ENCODE peak calls at places on chromosome 14, in seven cellular contexts. W is uterus, X is IMR-90, V is esophagus muscularis mucosa, Y is hepatocyte, H is nephron progenitor cell, O is transverse colon. A is an unnamed sample.

GRCh38 chr14:55572578-55572977 is 7.4 kb upstream of the KTN1 start:
- DNase-seq in W (no peak), X (no peak), V (no peak), Y (no peak), H (no peak), O (no peak), A (no peak)

GRCh38 chr14:64467131-64467530 is 1.8 kb downstream of the AKAP5 start:
- DNase-seq in W (no peak), X (no peak), V (no peak), Y (no peak), H (no peak), O (no peak), A (no peak)

GRCh38 chr14:64772394-64772950 is 68.2 kb downstream of the PLEKHG3 start:
- DNase-seq in W (no peak), X (no peak), V (no peak), Y (no peak), H (no peak), O (no peak), A (no peak)

GRCh38 chr14:55297611-55298323 is 26.5 kb downstream of the FBXO34 start:
- DNase-seq in W (no peak), X (no peak), V (no peak), Y (peak), H (no peak), O (peak), A (no peak)

GRCh38 chr14:106318700-106319099 is 792.3 kb downstream of the TMEM121 start:
- DNase-seq in W (no peak), X (no peak), V (no peak), Y (no peak), H (no peak), O (no peak), A (no peak)

GRCh38 chr14:77653473-77653872 is 37.0 kb upstream of the SPTLC2 start:
- DNase-seq in W (no peak), X (no peak), V (no peak), Y (no peak), H (no peak), O (no peak), A (no peak)

GRCh38 chr14:102138935-102139247 is 806 bp upstream of the WDR20 start:
- DNase-seq in W (no peak), X (no peak), V (no peak), Y (no peak), H (no peak), O (no peak), A (no peak)

GRCh38 chr14:60573943-60574496 is 65.1 kb downstream of the SIX6 start:
- DNase-seq in W (no peak), X (no peak), V (no peak), Y (no peak), H (no peak), O (no peak), A (no peak)

GRCh38 chr14:30569216-30569902 is 10.4 kb downstream of the G2E3 start:
- DNase-seq in W (no peak), X (no peak), V (no peak), Y (no peak), H (no peak), O (no peak), A (no peak)

GRCh38 chr14:90503582-90503981 is 106.8 kb downstream of the CALM1 start:
- DNase-seq in W (no peak), X (no peak), V (no peak), Y (no peak), H (no peak), O (peak), A (no peak)

GRCh38 chr14:28707814-28708213 is 58.8 kb upstream of the FOXG1 start:
- DNase-seq in W (no peak), X (no peak), V (no peak), Y (no peak), H (no peak), O (no peak), A (no peak)

GRCh38 chr14:73026243-73026844 is 562 bp downstream of the ZFYVE1 start:
- DNase-seq in W (no peak), X (no peak), V (no peak), Y (no peak), H (no peak), O (no peak), A (no peak)

GRCh38 chr14:67574156-67574555 is 25.9 kb downstream of the PIGH start:
- DNase-seq in W (no peak), X (no peak), V (no peak), Y (no peak), H (no peak), O (no peak), A (no peak)

GRCh38 chr14:80956105-80956504 is 684 bp downstream of the TSHR start:
- DNase-seq in W (no peak), X (no peak), V (no peak), Y (no peak), H (no peak), O (no peak), A (no peak)

GRCh38 chr14:83520837-83521236 is 1987.2 kb upstream of the SEL1L start:
- DNase-seq in W (no peak), X (peak), V (no peak), Y (no peak), H (no peak), O (no peak), A (peak)

GRCh38 chr14:70831382-70831781 is 22.1 kb upstream of the MAP3K9 start:
- DNase-seq in W (no peak), X (no peak), V (no peak), Y (no peak), H (no peak), O (no peak), A (no peak)

GRCh38 chr14:70828188-70828587 is 18.9 kb upstream of the MAP3K9 start:
- DNase-seq in W (no peak), X (no peak), V (no peak), Y (no peak), H (no peak), O (no peak), A (no peak)

GRCh38 chr14:70822706-70823185 is 13.4 kb upstream of the MAP3K9 start:
- DNase-seq in W (no peak), X (peak), V (no peak), Y (peak), H (peak), O (peak), A (no peak)

GRCh38 chr14:70823281-70823680 is 14.0 kb upstream of the MAP3K9 start:
- DNase-seq in W (no peak), X (no peak), V (no peak), Y (no peak), H (no peak), O (no peak), A (no peak)

DNA sequence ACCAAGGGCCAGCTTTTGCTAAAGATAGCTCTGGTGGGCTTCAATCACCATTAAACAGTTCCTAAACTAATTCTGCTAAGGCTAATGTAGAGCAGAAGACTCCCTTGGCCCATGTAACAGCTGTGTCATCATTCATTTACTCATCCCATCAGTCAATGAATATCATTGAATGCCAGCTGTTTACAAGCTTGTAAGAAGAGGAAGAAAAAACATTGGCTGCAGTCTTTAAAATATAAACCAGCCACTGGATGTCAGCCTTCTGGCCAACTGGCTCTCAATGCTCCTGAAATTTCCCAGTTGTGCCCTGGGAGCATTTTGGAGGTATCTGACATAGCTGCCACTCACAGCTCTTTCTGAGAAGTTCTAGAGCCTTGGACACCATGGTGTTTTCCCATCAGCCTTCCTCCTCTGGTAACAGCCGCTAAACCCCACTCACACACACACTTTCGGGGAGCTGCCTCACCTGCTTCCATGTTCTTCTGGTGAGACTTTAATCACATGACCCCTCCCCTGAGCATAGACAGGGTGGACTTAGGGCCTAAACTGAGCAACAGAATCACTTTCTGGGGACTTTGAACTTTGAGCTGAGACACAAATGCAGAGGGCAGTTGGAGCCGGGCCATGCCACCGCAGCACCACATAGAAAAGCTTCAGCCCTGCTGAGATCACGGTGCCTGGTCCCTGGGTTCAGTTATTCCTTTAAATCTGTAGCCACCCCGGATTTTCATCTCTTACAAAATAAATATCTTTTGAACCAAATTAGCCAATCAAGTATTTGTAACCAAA is 18.2 kb upstream of the MAP3K9 start:
- DNase-seq in W (no peak), X (no peak), V (no peak), Y (peak), H (no peak), O (peak), A (peak)
- TF ChIP-seq CTCF in W (no peak), X (peak), V (no peak), Y (no peak), H (no peak), O (no peak), A (peak)

GRCh38 chr14:74491952-74492351 is 1.2 kb downstream of the NPC2 start:
- DNase-seq in W (no peak), X (peak), V (no peak), Y (peak), H (no peak), O (no peak), A (peak)
- TF ChIP-seq CTCF in W (no peak), X (peak), V (no peak), Y (peak), H (peak), O (peak), A (peak)

GRCh38 chr14:20866963-20867362 is 24.2 kb upstream of the RNASE3 start:
- DNase-seq in W (no peak), X (no peak), V (no peak), Y (peak), H (peak), O (no peak), A (no peak)
- TF ChIP-seq CTCF in W (no peak), X (peak), V (no peak), Y (peak), H (peak), O (no peak), A (peak)

GRCh38 chr14:34124585-34124984 is 173.7 kb upstream of the EGLN3 start:
- DNase-seq in W (no peak), X (no peak), V (no peak), Y (no peak), H (no peak), O (no peak), A (no peak)

GRCh38 chr14:34122650-34123049 is 171.8 kb upstream of the EGLN3 start:
- DNase-seq in W (no peak), X (no peak), V (no peak), Y (no peak), H (no peak), O (no peak), A (no peak)

GRCh38 chr14:34122081-34122480 is 171.2 kb upstream of the EGLN3 start:
- DNase-seq in W (no peak), X (no peak), V (no peak), Y (no peak), H (no peak), O (no peak), A (no peak)

GRCh38 chr14:34119107-34119858 is 168.4 kb upstream of the EGLN3 start:
- DNase-seq in W (no peak), X (no peak), V (no peak), Y (no peak), H (no peak), O (no peak), A (no peak)

GRCh38 chr14:34120185-34120977 is 169.5 kb upstream of the EGLN3 start:
- DNase-seq in W (no peak), X (no peak), V (no peak), Y (no peak), H (no peak), O (no peak), A (no peak)
- TF ChIP-seq CTCF in W (no peak), X (no peak), V (no peak), Y (no peak), H (no peak), O (no peak), A (no peak)

GRCh38 chr14:95433094-95433478 is 83.4 kb downstream of the SYNE3 start:
- DNase-seq in W (no peak), X (no peak), V (no peak), Y (no peak), H (no peak), O (no peak), A (no peak)
- TF ChIP-seq CTCF in W (no peak), X (no peak), V (no peak), Y (no peak), H (no peak), O (no peak), A (no peak)

GRCh38 chr14:46582826-46583225 is 68.8 kb downstream of the RPL10L start:
- DNase-seq in W (no peak), X (no peak), V (no peak), Y (no peak), H (no peak), O (no peak), A (no peak)

DNA sequence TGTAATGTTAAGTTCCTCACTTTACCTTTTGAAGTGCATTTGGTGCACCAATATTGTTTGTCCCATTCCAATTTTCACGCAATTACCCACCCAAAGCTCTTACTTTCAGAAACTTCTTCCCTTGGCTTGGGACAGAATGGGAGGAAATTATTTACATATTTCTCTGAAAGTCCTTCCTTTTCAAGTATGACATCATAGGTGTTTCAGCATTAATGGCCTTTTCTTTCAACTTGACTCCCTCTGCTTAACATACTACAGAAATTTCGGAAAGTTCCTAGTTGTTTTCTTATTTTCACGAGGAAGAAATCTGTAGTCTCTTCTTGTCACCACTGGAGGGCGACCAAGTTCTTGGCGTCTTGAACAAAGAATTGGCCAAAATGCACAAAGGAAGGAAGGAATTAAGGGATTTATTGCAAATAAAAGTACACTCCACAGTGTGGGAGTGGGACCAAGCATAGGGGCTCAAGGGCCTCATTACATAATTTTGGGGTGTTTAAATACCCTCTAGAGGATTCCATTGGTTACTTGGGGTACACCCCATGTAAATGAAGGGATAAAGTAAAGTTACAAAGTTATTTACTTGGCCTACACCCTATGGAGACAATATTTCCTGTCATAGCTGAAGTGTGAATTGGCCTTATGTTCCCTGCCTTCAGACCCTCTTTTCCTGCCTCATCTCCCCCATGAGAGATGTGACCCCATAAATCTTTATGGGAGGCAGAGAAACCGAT is 70.5 kb downstream of the RPL10L start:
- DNase-seq in W (no peak), X (no peak), V (no peak), Y (peak), H (peak), O (peak), A (peak)
- TF ChIP-seq CTCF in W (no peak), X (no peak), V (no peak), Y (peak), H (peak), O (peak), A (peak)